ENCODE peak calls at places on chromosomes 2 and 18, in six cellular contexts. Y is psoas muscle; F is endodermal cell; V is caudate nucleus; S is CD8-positive, alpha-beta memory T cell; T is A549. C is an unnamed sample.

GRCh38 chr2:152221870-152222269 is 46.3 kb upstream of the STAM2 start:
- DNase-seq in Y (no peak), F (no peak), V (no peak), S (no peak), T (no peak), C (no peak)

GRCh38 chr2:40218679-40219078 is 233.2 kb downstream of the SLC8A1 start:
- DNase-seq in Y (peak; percentile 44), F (no peak), V (no peak), S (no peak), T (no peak), C (no peak)

GRCh38 chr2:199684832-199685231 is 166.2 kb downstream of the FTCDNL1 start:
- DNase-seq in Y (no peak), F (no peak), V (no peak), S (no peak), T (no peak), C (no peak)

GRCh38 chr18:5417342-5417741 is 121.8 kb upstream of the ZBTB14 start:
- DNase-seq in Y (no peak), F (no peak), V (no peak), S (no peak), T (no peak), C (no peak)

GRCh38 chr2:132429351-132429750 is 12.7 kb downstream of the GPR39 start:
- DNase-seq in Y (no peak), F (peak; percentile 20), V (no peak), S (no peak), T (no peak), C (no peak)

GRCh38 chr2:869357-869871 is 81.2 kb upstream of the SNTG2 start:
- DNase-seq in Y (no peak), F (peak; percentile 22), V (no peak), S (no peak), T (no peak), C (no peak)

GRCh38 chr2:23505984-23506380 is 121.0 kb downstream of the KLHL29 start:
- DNase-seq in Y (no peak), F (no peak), V (no peak), S (no peak), T (no peak), C (no peak)

GRCh38 chr2:85591563-85591962 is 4.0 kb upstream of the RNF181 start:
- DNase-seq in Y (peak; percentile 62), F (no peak), V (no peak), S (no peak), T (no peak), C (no peak)

GRCh38 chr2:129428086-129428660 is 551.3 kb upstream of the RAB6C start:
- DNase-seq in Y (no peak), F (no peak), V (no peak), S (no peak), T (no peak), C (no peak)

GRCh38 chr2:136297974-136298373 is 180.0 kb upstream of the CXCR4 start:
- DNase-seq in Y (no peak), F (no peak), V (no peak), S (no peak), T (no peak), C (no peak)

GRCh38 chr2:119439574-119440500 is 8.2 kb downstream of the TMEM37 start:
- DNase-seq in Y (no peak), F (peak; percentile 32), V (no peak), S (no peak), T (no peak), C (no peak)

GRCh38 chr2:19754907-19755306 is 146.9 kb downstream of the TTC32 start:
- DNase-seq in Y (no peak), F (no peak), V (no peak), S (no peak), T (no peak), C (no peak)

GRCh38 chr18:78144669-78145068 is 834.9 kb upstream of the SALL3 start:
- DNase-seq in Y (no peak), F (no peak), V (no peak), S (no peak), T (no peak), C (no peak)

GRCh38 chr2:85861180-85861579 is 27.6 kb downstream of the ST3GAL5 start:
- DNase-seq in Y (no peak), F (no peak), V (no peak), S (no peak), T (no peak), C (no peak)

GRCh38 chr2:137383391-137383790 is 580.9 kb upstream of the HNMT start:
- DNase-seq in Y (no peak), F (no peak), V (no peak), S (no peak), T (peak; percentile 3), C (no peak)

GRCh38 chr2:107669335-107669734 is 157.4 kb upstream of the RGPD4 start:
- DNase-seq in Y (no peak), F (no peak), V (no peak), S (no peak), T (peak; percentile 31), C (no peak)

GRCh38 chr18:9321709-9322108 is 12.9 kb upstream of the TWSG1 start:
- DNase-seq in Y (no peak), F (no peak), V (no peak), S (no peak), T (no peak), C (no peak)

GRCh38 chr18:80190311-80190710 is 57.0 kb downstream of the PARD6G start:
- DNase-seq in Y (no peak), F (peak; percentile 35), V (no peak), S (no peak), T (no peak), C (no peak)

GRCh38 chr18:79960921-79961526 is 3.4 kb upstream of the HSBP1L1 start:
- DNase-seq in Y (no peak), F (no peak), V (no peak), S (no peak), T (no peak), C (no peak)

GRCh38 chr2:226325541-226325940 is 474.1 kb downstream of the IRS1 start:
- DNase-seq in Y (no peak), F (no peak), V (no peak), S (no peak), T (no peak), C (no peak)

GRCh38 chr2:61952291-61952690 is 46.8 kb downstream of the COMMD1 start:
- DNase-seq in Y (no peak), F (no peak), V (no peak), S (no peak), T (no peak), C (no peak)

GRCh38 chr2:109644571-109645275 is 30.6 kb downstream of the SOWAHC start:
- DNase-seq in Y (no peak), F (peak; percentile 84), V (peak; percentile 0), S (no peak), T (peak; percentile 28), C (no peak)

GRCh38 chr2:204321027-204321800 is 224.1 kb upstream of the PARD3B start:
- DNase-seq in Y (no peak), F (no peak), V (no peak), S (no peak), T (no peak), C (no peak)

DNA sequence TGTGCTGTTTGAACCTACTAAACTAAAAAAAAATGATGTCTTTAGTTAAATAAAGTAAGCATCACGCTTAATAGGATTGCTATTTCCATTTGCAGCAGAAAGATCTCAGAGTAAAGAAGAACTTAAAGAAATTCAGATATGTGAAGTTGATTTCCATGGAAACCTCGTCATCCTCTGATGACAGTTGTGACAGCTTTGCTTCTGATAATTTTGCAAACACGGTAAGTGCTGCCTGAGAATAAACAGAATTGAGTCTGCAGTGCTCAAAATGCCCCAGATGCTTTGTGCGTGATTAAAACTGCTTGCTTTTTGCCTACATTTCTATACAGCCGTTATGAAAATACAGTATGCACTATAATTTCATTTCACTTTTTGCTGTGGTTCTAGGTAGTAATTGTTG is 3.9 kb downstream of the CDCA7 start:
- DNase-seq in Y (no peak), F (no peak), V (no peak), S (no peak), T (no peak), C (no peak)
- H3K27ac ChIP-seq in Y (no peak overlapping the region), F (no peak overlapping the region), V (no peak overlapping the region), S (no peak overlapping the region), T (no peak overlapping the region), C (no peak overlapping the region)

DNA sequence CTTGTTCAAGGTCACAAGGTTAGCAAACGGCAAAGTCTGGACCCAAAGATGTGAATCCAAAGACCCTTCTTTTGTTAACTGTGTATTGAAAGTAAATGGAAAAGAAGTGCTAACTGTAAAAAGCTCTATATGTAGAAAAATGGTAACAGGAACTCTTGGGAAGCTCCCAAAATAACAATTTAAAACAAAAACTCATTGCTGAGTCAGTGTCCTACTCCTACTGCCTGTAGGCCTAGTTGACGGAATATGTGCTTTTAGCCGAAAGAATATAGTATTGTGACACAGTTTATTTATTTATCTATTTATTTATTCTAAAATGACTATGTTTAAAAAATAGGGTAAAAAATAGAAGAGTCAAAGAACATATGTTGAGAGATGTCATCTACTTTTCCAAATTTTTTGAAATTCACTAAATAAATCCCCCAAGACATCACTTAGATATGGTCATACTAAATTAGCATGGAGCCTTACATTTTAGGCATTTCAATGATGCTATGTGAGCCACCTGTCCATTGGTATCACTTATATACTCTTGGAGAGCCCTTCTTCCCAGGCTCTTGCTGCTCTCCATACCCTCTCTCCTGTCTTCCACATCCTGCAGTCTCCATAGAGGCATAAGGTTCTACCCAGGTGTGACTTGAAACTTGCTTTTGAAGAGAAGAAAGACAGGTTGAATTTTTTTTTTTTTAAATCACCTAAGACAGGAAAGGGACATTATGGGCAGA is 13.7 kb downstream of the COL5A2 start:
- DNase-seq in Y (no peak), F (no peak), V (no peak), S (no peak), T (no peak), C (no peak)
- H3K27ac ChIP-seq in Y (no peak overlapping the region), F (no peak overlapping the region), V (no peak overlapping the region), S (no peak overlapping the region), T (peak overlapping the region; percentile 29), C (no peak overlapping the region)

GRCh38 chr2:24508878-24509277 is 17.8 kb downstream of the NCOA1 start:
- DNase-seq in Y (no peak), F (no peak), V (no peak), S (no peak), T (no peak), C (no peak)
- H3K27ac ChIP-seq in Y (no peak overlapping the region), F (no peak overlapping the region), V (no peak overlapping the region), S (no peak overlapping the region), T (no peak overlapping the region), C (no peak overlapping the region)

GRCh38 chr2:54274781-54275242 is 18.8 kb upstream of the TSPYL6 start:
- DNase-seq in Y (no peak), F (no peak), V (no peak), S (no peak), T (peak; percentile 23), C (no peak)
- H3K27ac ChIP-seq in Y (no peak overlapping the region), F (peak overlapping the region; percentile 51), V (peak overlapping the region; percentile 88), S (no peak overlapping the region), T (peak overlapping the region; percentile 61), C (peak overlapping the region; percentile 36)

DNA sequence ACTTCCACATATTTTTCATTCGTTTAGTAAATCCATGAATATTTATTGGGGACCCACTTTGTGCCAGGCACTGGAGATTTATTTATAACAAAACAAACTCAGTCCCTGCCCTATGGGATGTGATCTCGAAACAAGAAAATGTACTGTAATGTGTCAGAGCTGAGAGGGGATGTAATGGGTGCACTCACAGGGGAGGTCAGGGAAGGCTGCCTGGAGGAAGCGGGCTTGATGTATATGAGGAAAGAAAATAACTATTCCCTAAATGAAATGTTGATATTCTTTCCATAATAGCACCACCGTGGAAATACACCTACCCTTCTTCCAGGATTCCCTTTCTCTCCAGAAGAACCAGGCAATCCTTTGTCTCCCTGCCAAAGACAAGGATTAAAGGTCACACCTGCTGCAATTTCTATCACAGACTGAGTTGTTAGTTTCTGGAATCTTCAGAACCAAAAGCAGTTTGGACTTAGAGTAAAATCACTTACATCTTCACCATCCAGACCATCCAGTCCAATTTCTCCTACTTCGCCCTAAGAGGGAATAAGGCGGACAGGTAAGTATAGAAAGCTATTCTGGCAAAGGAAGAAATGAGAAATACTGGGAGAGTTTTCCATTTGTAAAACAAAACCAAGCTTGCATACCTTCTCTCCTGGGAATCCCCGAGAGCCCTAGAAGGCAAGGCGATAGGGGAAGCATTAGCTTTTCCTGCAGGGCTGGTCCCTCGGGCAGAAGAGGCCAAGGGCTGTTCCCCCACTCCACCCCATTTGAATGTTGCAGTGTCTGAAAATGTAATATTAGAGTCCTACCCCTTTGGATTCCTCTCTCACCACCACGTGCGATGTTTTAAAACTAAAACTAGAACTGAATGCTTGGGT is 55.0 kb downstream of the COL6A3 start:
- DNase-seq in Y (no peak), F (peak; percentile 56), V (no peak), S (no peak), T (no peak), C (no peak)
- H3K27ac ChIP-seq in Y (no peak overlapping the region), F (no peak overlapping the region), V (no peak overlapping the region), S (no peak overlapping the region), T (no peak overlapping the region), C (no peak overlapping the region)

C was measured in epithelial cell of prostate.